ENCODE peak calls at places on chromosomes 3 and 15, in seven cellular contexts. Q is stimulated activated naive CD8-positive, alpha-beta T cell treated with anti-CD3 and anti-CD28 coated beads, Interleukin-15, Interleukin-2, amounts not matched to agents 100 U/mL and 50 U/mL, for 24 hours; F is AG08396; R is NCI-H1092; U is memory B cell; W is HTR-8/SVneo; A is suprapubic skin. M is an unnamed sample.

GRCh38 chr15:68311859-68312557 is 34.5 kb downstream of the FEM1B start:
- DNase-seq in U (no peak), F (no peak), Q (no peak), R (no peak), W (no peak), A (no peak), M (no peak)

GRCh38 chr3:9500108-9501050 is 53.2 kb downstream of the LHFPL4 start:
- DNase-seq in Q (peak; percentile 84), A (no peak), U (peak; percentile 44), F (peak; percentile 89), R (no peak), W (peak; percentile 41), M (peak; percentile 98)

GRCh38 chr15:48963524-48964113 is at the start of gene SHC4:
- DNase-seq in A (peak; percentile 82), R (no peak), F (peak; percentile 84), W (peak; percentile 71), Q (no peak), U (no peak), M (peak; percentile 87)

GRCh38 chr15:59950603-59951388 is 53.3 kb upstream of the FOXB1 start:
- DNase-seq in A (no peak), F (no peak), R (no peak), W (no peak), U (no peak), Q (no peak), M (no peak)

GRCh38 chr3:174951023-174951422 is 91.9 kb downstream of the NAALADL2 start:
- DNase-seq in R (no peak), U (no peak), F (no peak), Q (no peak), A (no peak), W (peak; percentile 21), M (peak; percentile 41)

GRCh38 chr3:64268926-64269325 is 43.7 kb upstream of the PRICKLE2 start:
- DNase-seq in A (no peak), U (no peak), W (no peak), F (no peak), Q (no peak), R (no peak), M (no peak)

GRCh38 chr3:133294253-133294652 is 105.6 kb upstream of the BFSP2 start:
- DNase-seq in R (no peak), A (no peak), F (no peak), U (no peak), W (no peak), Q (no peak), M (no peak)

GRCh38 chr15:46232471-46232870 is 597.6 kb downstream of the SQOR start:
- DNase-seq in A (no peak), U (no peak), R (no peak), W (no peak), F (no peak), Q (no peak), M (no peak)

GRCh38 chr15:67941643-67942315 is 101.9 kb upstream of the RNU6-1 start:
- DNase-seq in Q (no peak), U (no peak), R (no peak), A (no peak), W (peak; percentile 65), F (no peak), M (no peak)

GRCh38 chr15:101152914-101153313 is 98.9 kb downstream of the CHSY1 start:
- DNase-seq in U (no peak), F (no peak), R (no peak), W (no peak), Q (no peak), A (no peak), M (no peak)

GRCh38 chr3:102400766-102401165 is 34.0 kb upstream of the ZPLD1 start:
- DNase-seq in F (no peak), W (no peak), U (no peak), A (no peak), Q (no peak), R (no peak), M (peak; percentile 10)

GRCh38 chr3:73635254-73635653 is 10.5 kb upstream of the PDZRN3 start:
- DNase-seq in R (no peak), A (no peak), Q (no peak), U (no peak), W (no peak), F (no peak), M (no peak)

GRCh38 chr15:87672309-87672897 is 584.1 kb downstream of the NTRK3 start:
- DNase-seq in F (peak; percentile 24), Q (no peak), W (peak; percentile 27), R (peak; percentile 25), A (no peak), U (no peak), M (peak; percentile 53)

GRCh38 chr3:133124511-133124910 is 86.3 kb downstream of the TMEM108 start:
- DNase-seq in F (no peak), W (no peak), A (no peak), Q (no peak), R (no peak), U (no peak), M (no peak)

GRCh38 chr3:101695779-101696372 is 9.4 kb upstream of the RPL24 start:
- DNase-seq in U (peak; percentile 63), W (no peak), R (no peak), A (no peak), Q (peak; percentile 49), F (no peak), M (peak; percentile 14)

GRCh38 chr15:62999923-63000484 is 42.5 kb upstream of the TPM1 start:
- DNase-seq in U (no peak), R (no peak), Q (no peak), A (no peak), F (no peak), W (no peak), M (no peak)

GRCh38 chr15:39364721-39365120 is 216.2 kb upstream of the THBS1 start:
- DNase-seq in Q (no peak), W (no peak), U (no peak), R (no peak), A (no peak), F (no peak), M (no peak)

GRCh38 chr3:183299976-183300375 is 46.9 kb downstream of the B3GNT5 start:
- DNase-seq in F (no peak), Q (no peak), U (no peak), R (no peak), W (no peak), A (no peak), M (no peak)

GRCh38 chr15:92883643-92884458 is 16.3 kb upstream of the CHD2 start:
- DNase-seq in U (peak; percentile 50), R (no peak), A (no peak), W (no peak), F (no peak), Q (no peak), M (peak; percentile 65)

GRCh38 chr3:156687023-156687422 is 12.6 kb downstream of the TIPARP start:
- DNase-seq in Q (no peak), W (no peak), F (no peak), A (no peak), U (no peak), R (no peak), M (no peak)

GRCh38 chr3:128587391-128587790 is 63.2 kb downstream of the RPN1 start:
- DNase-seq in A (no peak), U (no peak), R (no peak), F (no peak), Q (no peak), W (no peak), M (no peak)

GRCh38 chr15:71807691-71808091 is 2.7 kb upstream of the NR2E3 start:
- DNase-seq in F (no peak), A (no peak), R (no peak), W (no peak), Q (no peak), U (no peak), M (peak; percentile 96)

GRCh38 chr3:194487289-194488006 is 646 bp upstream of the ATP13A3 start:
- DNase-seq in A (peak; percentile 81), W (no peak), R (peak; percentile 13), F (peak; percentile 47), Q (peak; percentile 56), U (peak; percentile 26), M (peak; percentile 86)

GRCh38 chr3:194690501-194691372 is 5.1 kb downstream of the FAM43A start:
- DNase-seq in U (no peak), W (no peak), A (no peak), F (no peak), Q (no peak), R (no peak), M (peak; percentile 53)

GRCh38 chr3:112132975-112133448 is at the start of gene GCSAM:
- DNase-seq in U (peak; percentile 67), A (no peak), R (no peak), F (no peak), Q (peak; percentile 64), W (no peak), M (no peak)

GRCh38 chr3:31009881-31010280 is 115.4 kb upstream of the GADL1 start:
- DNase-seq in R (no peak), A (no peak), F (no peak), Q (no peak), U (no peak), W (no peak), M (no peak)

M was measured in osteoblast.